ENCODE peak calls at places on chromosomes 13 and 19, in four cellular contexts. Y, I, L and K are unnamed samples.

GRCh38 chr19:47018923-47019322 is 714 bp upstream of the NPAS1 start:
- DNase-seq in Y (no peak), I (no peak), L (no peak), K (no peak)

GRCh38 chr19:8373867-8374813 is 10.2 kb downstream of the ANGPTL4 start:
- DNase-seq in Y (no peak), I (no peak), L (no peak), K (no peak)

GRCh38 chr19:40433391-40434216 is 7.8 kb upstream of the SERTAD1 start:
- DNase-seq in Y (peak; percentile 91), I (no peak), L (peak; percentile 91), K (peak; percentile 65)

GRCh38 chr13:27329210-27329609 is 58.6 kb downstream of the RASL11A start:
- DNase-seq in Y (no peak), I (no peak), L (no peak), K (no peak)

GRCh38 chr13:78323040-78323439 is 280.3 kb downstream of the POU4F1 start:
- DNase-seq in Y (no peak), I (no peak), L (no peak), K (no peak)

GRCh38 chr13:93309886-93310520 is 83.4 kb downstream of the GPC6 start:
- DNase-seq in Y (peak; percentile 29), I (peak; percentile 73), L (peak; percentile 71), K (peak; percentile 57)

GRCh38 chr19:40640744-40641143 is 39.6 kb downstream of the LTBP4 start:
- DNase-seq in Y (no peak), I (no peak), L (no peak), K (no peak)

GRCh38 chr13:41052441-41052840 is 8.9 kb upstream of the WBP4 start:
- DNase-seq in Y (no peak), I (no peak), L (no peak), K (no peak)

GRCh38 chr19:898663-899062 is 5.4 kb downstream of the RNU6-9 start:
- DNase-seq in Y (peak; percentile 54), I (no peak), L (no peak), K (no peak)

GRCh38 chr13:110298566-110299321 is 8.2 kb downstream of the COL4A1 start:
- DNase-seq in Y (no peak), I (no peak), L (peak; percentile 38), K (no peak)

GRCh38 chr19:35404879-35405622 is 34.2 kb downstream of the GPR42 start:
- DNase-seq in Y (peak; percentile 39), I (peak; percentile 43), L (peak; percentile 88), K (no peak)

GRCh38 chr19:52248256-52248655 is 21.1 kb upstream of the ZNF766 start:
- DNase-seq in Y (peak; percentile 54), I (no peak), L (peak; percentile 47), K (no peak)

GRCh38 chr19:39833464-39834286 is at the start of gene DYRK1B:
- DNase-seq in Y (peak; percentile 99), I (peak; percentile 92), L (peak; percentile 98), K (peak; percentile 96)

GRCh38 chr13:36357692-36358091 is 11.5 kb upstream of the SPART start:
- DNase-seq in Y (no peak), I (no peak), L (no peak), K (peak; percentile 68)

GRCh38 chr19:42423462-42424344 is 3.5 kb downstream of the LIPE start:
- DNase-seq in Y (peak; percentile 92), I (peak; percentile 77), L (peak; percentile 95), K (peak; percentile 52)

GRCh38 chr19:6297202-6297601 is 17.4 kb upstream of the MLLT1 start:
- DNase-seq in Y (no peak), I (no peak), L (no peak), K (no peak)

GRCh38 chr13:79678100-79678499 is 197.1 kb downstream of the NDFIP2 start:
- DNase-seq in Y (no peak), I (no peak), L (peak; percentile 8), K (no peak)

GRCh38 chr13:60112771-60113170 is 51.0 kb downstream of the DIAPH3 start:
- DNase-seq in Y (no peak), I (no peak), L (no peak), K (no peak)

GRCh38 chr19:33631628-33631995 is 9.9 kb downstream of the CHST8 start:
- DNase-seq in Y (no peak), I (no peak), L (no peak), K (no peak)

GRCh38 chr13:51768976-51769375 is 35.0 kb downstream of the DHRS12 start:
- DNase-seq in Y (no peak), I (no peak), L (no peak), K (no peak)

GRCh38 chr13:84607614-84608013 is 725.3 kb upstream of the SLITRK1 start:
- DNase-seq in Y (no peak), I (peak; percentile 56), L (peak; percentile 76), K (peak; percentile 84)

GRCh38 chr19:46760363-46760762 is 14.1 kb upstream of the STRN4 start:
- DNase-seq in Y (no peak), I (no peak), L (no peak), K (no peak)

GRCh38 chr19:38304866-38305429 is 897 bp downstream of the C19orf33 start:
- DNase-seq in Y (peak; percentile 96), I (peak; percentile 33), L (no peak), K (no peak)

GRCh38 chr13:77521194-77521593 is 14.3 kb upstream of the SCEL start:
- DNase-seq in Y (no peak), I (no peak), L (no peak), K (no peak)

GRCh38 chr13:114058051-114058867 is 74.2 kb downstream of the RASA3 start:
- DNase-seq in Y (no peak), I (no peak), L (no peak), K (no peak)

GRCh38 chr19:50392759-50393158 is 8.6 kb downstream of the POLD1 start:
- DNase-seq in Y (no peak), I (no peak), L (no peak), K (no peak)

GRCh38 chr13:111862836-111863815 is 203.8 kb upstream of the SOX1 start:
- DNase-seq in Y (no peak), I (no peak), L (no peak), K (no peak)

GRCh38 chr13:31094331-31095015 is 67.2 kb downstream of the HSPH1 start:
- DNase-seq in Y (no peak), I (no peak), L (no peak), K (no peak)

GRCh38 chr19:45976180-45976579 is 2.5 kb upstream of the NOVA2 start:
- DNase-seq in Y (peak; percentile 50), I (no peak), L (no peak), K (no peak)

GRCh38 chr13:46552888-46553520 is at the start of gene LRCH1:
- DNase-seq in Y (peak; percentile 91), I (peak; percentile 59), L (peak; percentile 86), K (peak; percentile 63)
- TF ChIP-seq CTCF in Y (no peak), I (no peak), L (no peak), K (no peak)

GRCh38 chr19:48836089-48837017 is at the start of gene HSD17B14:
- DNase-seq in Y (peak; percentile 91), I (no peak), L (peak; percentile 38), K (no peak)
- H3K4me3 ChIP-seq in Y (peak within 1 kb of the TSS; percentile 53), I (peak within 1 kb of the TSS; percentile 79), L (peak within 1 kb of the TSS; percentile 22), K (peak within 1 kb of the TSS; percentile 57)

GRCh38 chr13:23634897-23635296 is 64.7 kb downstream of the TNFRSF19 start:
- DNase-seq in Y (no peak), I (no peak), L (no peak), K (no peak)
- TF ChIP-seq CTCF in Y (no peak), I (peak; percentile 14), L (no peak), K (no peak)

DNA sequence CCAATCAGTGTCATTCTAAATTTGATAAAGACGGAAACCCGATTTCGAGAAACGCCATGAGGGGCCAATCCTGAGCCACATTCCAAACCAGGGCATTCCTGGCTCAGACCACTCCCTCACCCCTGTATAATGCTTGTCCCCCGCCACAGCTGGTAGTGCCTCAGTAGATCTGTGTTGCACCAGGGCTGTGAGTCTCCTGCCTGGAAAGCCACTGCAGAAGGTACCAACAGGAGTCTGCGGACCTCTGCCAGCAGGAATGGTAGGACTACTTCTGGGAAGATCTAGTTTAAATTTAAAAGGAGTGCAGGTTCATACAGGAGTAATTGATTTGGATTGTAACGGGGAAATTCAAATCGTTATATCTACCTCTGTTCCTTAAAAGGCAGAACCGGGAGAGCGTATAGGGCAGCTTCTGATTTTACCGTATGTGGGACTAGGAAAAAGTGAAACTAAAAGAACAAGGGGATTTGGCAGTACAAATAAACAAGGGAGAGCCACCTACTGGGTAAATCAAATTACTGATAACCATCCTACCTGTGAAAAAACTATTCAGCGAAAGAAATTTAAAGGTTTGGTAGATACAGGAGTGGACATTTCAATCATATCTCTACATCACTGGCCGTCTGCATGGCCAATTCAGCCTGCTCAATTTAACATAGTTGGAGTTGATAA is 20.8 kb upstream of the ZNF266 start:
- DNase-seq in Y (no peak), I (no peak), L (no peak), K (no peak)
- H3K4me3 ChIP-seq in Y (no peak overlapping the region), I (no peak overlapping the region), L (no peak overlapping the region), K (no peak overlapping the region)

GRCh38 chr13:91313581-91313980 is 33.9 kb upstream of the MIR17HG start:
- DNase-seq in Y (no peak), I (no peak), L (no peak), K (no peak)

GRCh38 chr13:91312324-91312723 is 35.2 kb upstream of the MIR17HG start:
- DNase-seq in Y (no peak), I (no peak), L (no peak), K (no peak)

GRCh38 chr13:91311491-91311890 is 36.0 kb upstream of the MIR17HG start:
- DNase-seq in Y (no peak), I (no peak), L (no peak), K (no peak)

GRCh38 chr13:91314888-91315287 is 32.6 kb upstream of the MIR17HG start:
- DNase-seq in Y (no peak), I (no peak), L (no peak), K (no peak)

DNA sequence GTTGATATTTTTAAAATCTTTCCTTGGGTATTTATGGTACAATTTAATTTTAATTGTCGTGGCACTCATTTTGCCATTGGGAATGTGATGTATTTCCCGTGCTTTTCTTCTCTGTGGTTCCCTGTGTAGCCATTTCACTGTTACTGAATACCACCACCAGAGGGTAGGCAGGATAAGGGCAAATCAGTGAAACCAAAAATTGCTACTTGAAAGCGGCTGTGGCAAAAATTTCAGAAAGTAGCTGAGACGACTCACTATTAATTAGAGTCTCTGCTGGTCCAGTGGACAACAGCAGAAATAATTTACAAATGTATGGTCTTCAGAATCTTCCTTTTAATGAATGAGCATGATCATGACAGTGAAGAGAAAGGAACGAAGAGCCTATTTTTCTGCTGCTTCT is 34.4 kb upstream of the MIR17HG start:
- DNase-seq in Y (peak; percentile 56), I (peak; percentile 3), L (peak; percentile 36), K (no peak)
- TF ChIP-seq CTCF in Y (peak; percentile 58), I (peak; percentile 67), L (peak; percentile 62), K (peak; percentile 60)